ENCODE peak calls at places on chromosomes 7 and 10, in nine cellular contexts. P, K, X, Q, I, C, U, V and L are unnamed samples.

GRCh38 chr7:5428470-5429252 is 5.0 kb upstream of the TNRC18 start:
- DNase-seq in P (peak), X (peak), Q (no peak), I (peak), U (peak), C (peak), K (peak), V (peak), L (no peak)

GRCh38 chr10:19749185-19749729 is 67.0 kb upstream of the PLXDC2 start:
- DNase-seq in X (no peak), U (peak), I (peak), C (no peak), P (no peak), K (peak), Q (no peak), V (no peak), L (no peak)

GRCh38 chr7:100130608-100131453 is 4.1 kb downstream of the MBLAC1 start:
- DNase-seq in C (peak), I (no peak), U (peak), Q (peak), K (peak), P (peak), V (no peak), X (peak), L (no peak)

GRCh38 chr7:155643804-155644177 is 670 bp upstream of the RBM33 start:
- DNase-seq in I (no peak), K (no peak), P (no peak), U (peak), C (no peak), X (no peak), Q (no peak), V (no peak), L (no peak)

GRCh38 chr7:26813426-26813825 is 51.0 kb downstream of the SKAP2 start:
- DNase-seq in V (peak), C (no peak), U (peak), I (no peak), Q (peak), X (no peak), K (peak), P (no peak), L (no peak)

GRCh38 chr7:151428393-151429231 is 11.3 kb downstream of the CRYGN start:
- DNase-seq in P (peak), Q (no peak), V (no peak), X (no peak), I (peak), K (peak), U (peak), C (peak), L (no peak)

GRCh38 chr7:50648076-50648475 is 82.9 kb upstream of the DDC start:
- DNase-seq in C (no peak), I (no peak), V (no peak), Q (no peak), X (no peak), P (peak), U (no peak), K (no peak), L (no peak)

GRCh38 chr7:141785711-141786552 is 4.1 kb upstream of the TAS2R5 start:
- DNase-seq in V (peak), I (peak), U (peak), Q (peak), P (peak), C (no peak), X (peak), K (peak), L (peak)

GRCh38 chr10:49379596-49380410 is 16.1 kb downstream of the DRGX start:
- DNase-seq in X (no peak), C (no peak), V (no peak), U (no peak), K (no peak), P (no peak), I (no peak), Q (peak), L (no peak)

GRCh38 chr7:24946467-24946866 is 33.5 kb downstream of the OSBPL3 start:
- DNase-seq in K (no peak), X (no peak), C (no peak), U (no peak), I (no peak), Q (no peak), V (no peak), P (no peak), L (no peak)

GRCh38 chr10:85060944-85061343 is 732.6 kb downstream of the CCSER2 start:
- DNase-seq in I (no peak), Q (no peak), K (no peak), C (no peak), U (no peak), P (no peak), V (no peak), X (no peak), L (no peak)

GRCh38 chr10:117169480-117169879 is 27.8 kb upstream of the KCNK18 start:
- DNase-seq in C (no peak), P (no peak), K (no peak), X (no peak), U (no peak), Q (no peak), I (no peak), V (no peak), L (no peak)

GRCh38 chr10:117168729-117169128 is 28.6 kb upstream of the KCNK18 start:
- DNase-seq in V (no peak), U (no peak), C (no peak), I (no peak), K (no peak), Q (no peak), P (peak), X (no peak), L (no peak)

GRCh38 chr10:117166420-117167345 is 28.6 kb upstream of the VAX1 start:
- DNase-seq in U (peak), C (no peak), K (no peak), V (no peak), X (no peak), I (peak), P (no peak), Q (no peak), L (no peak)

GRCh38 chr10:117167346-117168134 is 29.5 kb upstream of the VAX1 start:
- DNase-seq in Q (no peak), U (no peak), K (no peak), I (no peak), P (peak), C (no peak), X (no peak), V (no peak), L (no peak)

DNA sequence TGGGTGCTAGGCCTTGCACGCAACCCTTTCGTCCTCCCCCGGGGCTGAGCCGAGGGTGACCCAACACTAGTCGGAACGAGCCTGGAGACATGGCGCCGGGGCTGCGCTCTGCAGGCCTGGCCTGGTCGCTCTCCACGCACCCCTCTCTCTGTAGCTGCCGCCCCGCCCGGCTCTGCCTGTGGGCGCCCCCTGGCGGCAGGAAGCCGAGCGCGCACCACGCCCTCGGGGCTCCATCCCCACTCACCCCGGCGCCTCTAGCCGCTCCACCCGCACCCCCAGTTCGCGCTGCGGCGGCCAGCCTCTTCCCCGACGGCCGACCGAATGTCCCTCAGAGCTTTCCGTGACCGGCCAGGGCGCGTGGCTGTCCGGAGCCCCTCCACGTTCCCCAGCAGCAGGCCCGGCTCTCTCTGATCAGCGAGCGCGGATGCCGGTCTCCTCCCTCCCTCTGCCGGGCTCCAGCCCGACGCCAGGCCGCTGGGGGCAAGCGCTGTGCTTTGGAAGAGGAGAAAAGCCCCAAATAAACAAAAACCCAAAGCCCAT is 29.1 kb upstream of the KCNK18 start:
- DNase-seq in Q (peak), P (peak), K (no peak), I (peak), V (no peak), C (peak), X (peak), U (peak), L (no peak)
- H3K4me3 ChIP-seq in Q (peak), P (peak), K (no peak), I (peak), V (no peak), C (peak), X (peak), U (peak), L (no peak)

GRCh38 chr7:7569113-7569527 is 2.4 kb downstream of the MIOS start:
- DNase-seq in C (no peak), V (no peak), X (no peak), U (no peak), I (no peak), K (no peak), P (no peak), Q (no peak), L (no peak)
- H3K4me3 ChIP-seq in C (no peak), V (no peak), X (peak), U (no peak), I (no peak), K (no peak), P (peak), Q (no peak), L (no peak)

DNA sequence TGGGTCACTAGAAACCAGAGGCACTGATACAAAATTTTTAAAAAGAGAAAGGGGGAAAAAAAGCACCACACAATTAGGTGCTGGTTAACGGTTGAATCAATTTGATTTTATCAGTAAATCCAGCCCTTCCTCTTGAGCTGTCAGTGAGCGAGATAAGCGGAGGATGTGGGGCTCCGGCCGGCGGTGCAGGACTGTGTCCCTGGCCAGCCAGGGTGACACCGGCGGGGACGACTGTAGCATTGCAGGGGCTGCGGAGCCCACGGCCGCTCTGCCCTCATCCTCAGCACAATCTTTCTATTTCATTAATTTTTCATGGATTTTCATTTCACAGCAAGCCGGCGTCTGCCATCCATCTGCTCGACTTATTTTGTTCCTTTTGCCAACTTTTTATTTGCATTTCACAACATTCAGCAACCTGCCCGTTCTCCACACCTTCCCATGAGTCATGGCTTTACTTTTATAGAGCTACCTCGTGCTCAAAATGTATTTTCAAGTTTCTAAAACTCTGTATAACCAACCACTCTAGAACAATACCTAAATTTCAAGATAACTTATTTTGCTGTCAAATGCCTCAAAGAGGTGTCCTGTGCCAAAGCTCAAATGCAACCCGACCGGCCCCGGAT is 4.7 kb downstream of the ADARB2 start:
- DNase-seq in Q (no peak), C (no peak), X (no peak), P (no peak), K (no peak), U (no peak), V (no peak), I (no peak), L (no peak)
- H3K4me3 ChIP-seq in Q (no peak), C (no peak), X (no peak), P (no peak), K (no peak), U (no peak), V (no peak), I (no peak), L (peak)

GRCh38 chr7:121529003-121529402 is 132.9 kb upstream of the FAM3C start:
- DNase-seq in X (no peak), V (no peak), K (no peak), I (no peak), U (peak), Q (no peak), C (no peak), P (no peak), L (no peak)
- H3K4me3 ChIP-seq in X (no peak), V (no peak), K (no peak), I (no peak), U (no peak), Q (no peak), C (no peak), P (no peak), L (no peak)

GRCh38 chr7:95605275-95605674 is 9.0 kb upstream of the PDK4 start:
- DNase-seq in I (no peak), P (no peak), U (no peak), K (no peak), C (peak), Q (no peak), V (no peak), X (no peak), L (no peak)

GRCh38 chr7:95608344-95609173 is 12.2 kb upstream of the PDK4 start:
- DNase-seq in U (peak), C (peak), Q (peak), K (peak), I (peak), P (peak), X (peak), V (peak), L (no peak)

GRCh38 chr7:95611224-95611623 is 14.9 kb upstream of the PDK4 start:
- DNase-seq in P (no peak), K (no peak), X (no peak), Q (no peak), V (no peak), C (no peak), I (no peak), U (no peak), L (no peak)

GRCh38 chr7:95609277-95609971 is 13.1 kb upstream of the PDK4 start:
- DNase-seq in K (peak), C (peak), V (no peak), P (no peak), I (no peak), X (no peak), U (peak), Q (peak), L (peak)

DNA sequence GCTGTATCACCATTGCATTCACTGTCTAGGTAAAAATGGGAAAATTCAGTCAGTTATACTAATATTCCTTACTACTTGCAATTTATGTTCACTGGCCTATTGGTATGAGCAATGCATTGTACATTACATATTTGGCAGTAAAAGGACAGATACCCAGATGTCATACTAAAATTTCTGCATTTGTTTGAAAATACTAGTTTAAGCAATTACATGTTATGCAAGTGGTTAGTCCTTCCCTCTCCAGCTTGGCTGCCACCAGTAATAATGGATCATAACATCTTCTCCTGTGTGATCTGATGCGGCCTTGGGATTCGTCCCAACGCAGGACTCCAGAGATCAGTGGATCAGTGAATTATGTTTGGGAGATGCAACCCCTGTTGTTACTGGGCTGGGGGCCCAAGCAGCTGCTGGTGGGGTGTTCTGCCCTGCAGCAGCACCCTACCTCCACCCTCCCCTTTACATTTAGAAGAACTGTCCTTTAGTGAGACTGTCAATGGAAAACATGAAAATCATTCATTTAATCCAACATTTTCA is 11.2 kb upstream of the PDK4 start:
- DNase-seq in Q (no peak), U (peak), V (no peak), C (no peak), K (no peak), P (no peak), X (no peak), I (no peak), L (no peak)
- H3K4me3 ChIP-seq in Q (no peak), U (no peak), V (no peak), C (no peak), K (no peak), P (no peak), X (no peak), I (no peak), L (no peak)

GRCh38 chr7:127821146-127821545 is 169.2 kb downstream of the SND1 start:
- DNase-seq in I (no peak), P (no peak), C (no peak), X (no peak), U (no peak), K (no peak), V (no peak), Q (no peak), L (no peak)
- H3K4me3 ChIP-seq in I (no peak), P (no peak), C (no peak), X (no peak), U (no peak), K (no peak), V (no peak), Q (no peak), L (no peak)

DNA sequence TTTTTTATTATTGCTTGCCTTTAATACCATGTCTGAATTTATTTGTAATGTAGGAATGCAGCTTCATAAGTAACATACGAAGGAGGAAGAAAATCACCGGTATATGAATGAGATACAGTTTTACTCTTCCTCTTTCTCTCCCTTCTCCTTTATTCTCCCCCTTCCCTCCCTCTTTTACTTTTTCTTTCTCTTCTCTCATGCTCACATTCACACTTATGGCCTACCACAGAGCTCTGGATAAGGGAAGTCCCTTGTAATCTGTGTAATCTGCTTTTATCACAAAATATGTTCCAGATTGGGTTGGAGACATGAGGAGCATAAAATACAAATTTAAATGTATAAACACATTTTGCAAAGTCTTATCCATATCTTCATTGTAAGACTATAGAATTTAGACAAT is 59.4 kb downstream of the MDFIC start:
- DNase-seq in V (no peak), I (no peak), C (no peak), U (no peak), Q (no peak), K (no peak), P (no peak), X (no peak), L (no peak)
- H3K4me3 ChIP-seq in V (no peak), I (no peak), C (no peak), U (no peak), Q (no peak), K (no peak), P (no peak), X (no peak), L (no peak)